ENCODE peak calls at places on chromosomes 2 and 18, in seven cellular contexts. One of them, this sample, is unnamed. For H3K27me3, the result is how much of the 10 kb centered on the place peaks cover.

GRCh38 chr2:122391726-122392125 is 636.3 kb downstream of the TSN start:
- DNase-seq in prostate gland: no peak
- DNase-seq in SK-N-SH: no peak
- DNase-seq in endothelial cell of umbilical vein: no peak
- DNase-seq in spleen: no peak
- DNase-seq in K562: no peak
- DNase-seq in HCT116: no peak
- DNase-seq in this sample: no peak

GRCh38 chr18:55839350-55839749 is 251.4 kb upstream of the TCF4 start:
- DNase-seq in prostate gland: no peak
- DNase-seq in SK-N-SH: no peak
- DNase-seq in endothelial cell of umbilical vein: no peak
- DNase-seq in spleen: no peak
- DNase-seq in K562: no peak
- DNase-seq in HCT116: no peak
- DNase-seq in this sample: no peak

GRCh38 chr2:29114841-29115609 is at the start of gene CLIP4:
- DNase-seq in prostate gland: peak
- DNase-seq in SK-N-SH: peak
- DNase-seq in endothelial cell of umbilical vein: peak
- DNase-seq in spleen: peak
- DNase-seq in K562: peak
- DNase-seq in HCT116: no peak
- DNase-seq in this sample: peak

GRCh38 chr2:136131961-136132839 is 14.3 kb upstream of the CXCR4 start:
- DNase-seq in prostate gland: no peak
- DNase-seq in SK-N-SH: no peak
- DNase-seq in endothelial cell of umbilical vein: no peak
- DNase-seq in spleen: peak
- DNase-seq in K562: no peak
- DNase-seq in HCT116: no peak
- DNase-seq in this sample: no peak

GRCh38 chr2:58664523-58665155 is 423.5 kb upstream of the FANCL start:
- DNase-seq in prostate gland: no peak
- DNase-seq in SK-N-SH: peak
- DNase-seq in endothelial cell of umbilical vein: peak
- DNase-seq in spleen: no peak
- DNase-seq in K562: no peak
- DNase-seq in HCT116: no peak
- DNase-seq in this sample: no peak

GRCh38 chr2:152506843-152507242 is 171.9 kb downstream of the FMNL2 start:
- DNase-seq in prostate gland: no peak
- DNase-seq in SK-N-SH: no peak
- DNase-seq in endothelial cell of umbilical vein: peak
- DNase-seq in spleen: no peak
- DNase-seq in K562: no peak
- DNase-seq in HCT116: no peak
- DNase-seq in this sample: no peak

GRCh38 chr2:20457027-20457426 is 10.2 kb downstream of the RHOB start:
- DNase-seq in prostate gland: no peak
- DNase-seq in SK-N-SH: no peak
- DNase-seq in endothelial cell of umbilical vein: peak
- DNase-seq in spleen: no peak
- DNase-seq in K562: no peak
- DNase-seq in HCT116: no peak
- DNase-seq in this sample: no peak

GRCh38 chr2:126448611-126449010 is 207.3 kb upstream of the GYPC start:
- DNase-seq in prostate gland: no peak
- DNase-seq in SK-N-SH: no peak
- DNase-seq in endothelial cell of umbilical vein: no peak
- DNase-seq in spleen: no peak
- DNase-seq in K562: no peak
- DNase-seq in HCT116: no peak
- DNase-seq in this sample: no peak

GRCh38 chr2:64751286-64752260 is 97.9 kb upstream of the SERTAD2 start:
- DNase-seq in prostate gland: peak
- DNase-seq in SK-N-SH: peak
- DNase-seq in endothelial cell of umbilical vein: no peak
- DNase-seq in spleen: peak
- DNase-seq in K562: peak
- DNase-seq in HCT116: peak
- DNase-seq in this sample: no peak

GRCh38 chr18:61755553-61755952 is 137.3 kb downstream of the RNF152 start:
- DNase-seq in prostate gland: no peak
- DNase-seq in SK-N-SH: no peak
- DNase-seq in endothelial cell of umbilical vein: no peak
- DNase-seq in spleen: no peak
- DNase-seq in K562: no peak
- DNase-seq in HCT116: no peak
- DNase-seq in this sample: no peak

GRCh38 chr18:79905389-79905911 is 46.0 kb downstream of the SLC66A2 start:
- DNase-seq in prostate gland: peak
- DNase-seq in SK-N-SH: no peak
- DNase-seq in endothelial cell of umbilical vein: no peak
- DNase-seq in spleen: peak
- DNase-seq in K562: no peak
- DNase-seq in HCT116: no peak
- DNase-seq in this sample: no peak

GRCh38 chr2:174334781-174335604 is at the start of gene SP9:
- DNase-seq in prostate gland: no peak
- DNase-seq in SK-N-SH: peak
- DNase-seq in endothelial cell of umbilical vein: peak
- DNase-seq in spleen: no peak
- DNase-seq in K562: peak
- DNase-seq in HCT116: no peak
- DNase-seq in this sample: no peak

GRCh38 chr2:171592026-171592555 is 69.8 kb downstream of the CYBRD1 start:
- DNase-seq in prostate gland: no peak
- DNase-seq in SK-N-SH: no peak
- DNase-seq in endothelial cell of umbilical vein: no peak
- DNase-seq in spleen: no peak
- DNase-seq in K562: no peak
- DNase-seq in HCT116: no peak
- DNase-seq in this sample: no peak

GRCh38 chr2:227007940-227008339 is 156.1 kb downstream of the COL4A4 start:
- DNase-seq in prostate gland: no peak
- DNase-seq in SK-N-SH: no peak
- DNase-seq in endothelial cell of umbilical vein: no peak
- DNase-seq in spleen: no peak
- DNase-seq in K562: no peak
- DNase-seq in HCT116: no peak
- DNase-seq in this sample: no peak

GRCh38 chr2:23541453-23542334 is 156.7 kb downstream of the KLHL29 start:
- DNase-seq in prostate gland: no peak
- DNase-seq in SK-N-SH: no peak
- DNase-seq in endothelial cell of umbilical vein: no peak
- DNase-seq in spleen: no peak
- DNase-seq in K562: no peak
- DNase-seq in HCT116: no peak
- DNase-seq in this sample: no peak

GRCh38 chr2:210859314-210859713 is 302.9 kb downstream of the CPS1 start:
- DNase-seq in prostate gland: no peak
- DNase-seq in SK-N-SH: no peak
- DNase-seq in endothelial cell of umbilical vein: no peak
- DNase-seq in spleen: no peak
- DNase-seq in K562: no peak
- DNase-seq in HCT116: no peak
- DNase-seq in this sample: no peak

GRCh38 chr18:40470753-40471152 is 1484.3 kb upstream of the PIK3C3 start:
- DNase-seq in prostate gland: no peak
- DNase-seq in SK-N-SH: no peak
- DNase-seq in endothelial cell of umbilical vein: no peak
- DNase-seq in spleen: no peak
- DNase-seq in K562: no peak
- DNase-seq in HCT116: no peak
- DNase-seq in this sample: no peak

GRCh38 chr18:6052449-6052913 is 157.2 kb upstream of the TMEM200C start:
- DNase-seq in prostate gland: no peak
- DNase-seq in SK-N-SH: no peak
- DNase-seq in endothelial cell of umbilical vein: no peak
- DNase-seq in spleen: no peak
- DNase-seq in K562: no peak
- DNase-seq in HCT116: no peak
- DNase-seq in this sample: no peak

GRCh38 chr2:104774631-104775030 is 79.3 kb upstream of the POU3F3 start:
- DNase-seq in prostate gland: no peak
- DNase-seq in SK-N-SH: no peak
- DNase-seq in endothelial cell of umbilical vein: no peak
- DNase-seq in spleen: no peak
- DNase-seq in K562: no peak
- DNase-seq in HCT116: no peak
- DNase-seq in this sample: no peak

GRCh38 chr2:159744363-159744762 is 32.1 kb downstream of the MARCHF7 start:
- DNase-seq in prostate gland: no peak
- DNase-seq in SK-N-SH: no peak
- DNase-seq in endothelial cell of umbilical vein: peak
- DNase-seq in spleen: no peak
- DNase-seq in K562: no peak
- DNase-seq in HCT116: no peak
- DNase-seq in this sample: no peak

GRCh38 chr18:62878305-62878704 is 163.0 kb downstream of the PHLPP1 start:
- DNase-seq in prostate gland: no peak
- DNase-seq in SK-N-SH: no peak
- DNase-seq in endothelial cell of umbilical vein: no peak
- DNase-seq in spleen: no peak
- DNase-seq in K562: no peak
- DNase-seq in HCT116: no peak
- DNase-seq in this sample: no peak

GRCh38 chr2:6784299-6784698 is 81.4 kb downstream of the CMPK2 start:
- DNase-seq in prostate gland: no peak
- DNase-seq in SK-N-SH: no peak
- DNase-seq in endothelial cell of umbilical vein: no peak
- DNase-seq in spleen: no peak
- DNase-seq in K562: no peak
- DNase-seq in HCT116: no peak
- DNase-seq in this sample: no peak

GRCh38 chr2:130183500-130184373 is 1.7 kb downstream of the MZT2B start:
- DNase-seq in prostate gland: no peak
- DNase-seq in SK-N-SH: peak
- DNase-seq in endothelial cell of umbilical vein: peak
- DNase-seq in spleen: peak
- DNase-seq in K562: no peak
- DNase-seq in HCT116: no peak
- DNase-seq in this sample: no peak

GRCh38 chr2:52934354-52934898 is 833.2 kb upstream of the CHAC2 start:
- DNase-seq in prostate gland: peak
- DNase-seq in SK-N-SH: no peak
- DNase-seq in endothelial cell of umbilical vein: peak
- DNase-seq in spleen: no peak
- DNase-seq in K562: no peak
- DNase-seq in HCT116: peak
- DNase-seq in this sample: peak

GRCh38 chr2:52933878-52934277 is 833.7 kb upstream of the CHAC2 start:
- DNase-seq in prostate gland: no peak
- DNase-seq in SK-N-SH: no peak
- DNase-seq in endothelial cell of umbilical vein: no peak
- DNase-seq in spleen: no peak
- DNase-seq in K562: no peak
- DNase-seq in HCT116: no peak
- DNase-seq in this sample: no peak

GRCh38 chr2:52939250-52939649 is 828.4 kb upstream of the CHAC2 start:
- DNase-seq in prostate gland: no peak
- DNase-seq in SK-N-SH: no peak
- DNase-seq in endothelial cell of umbilical vein: no peak
- DNase-seq in spleen: no peak
- DNase-seq in K562: no peak
- DNase-seq in HCT116: no peak
- DNase-seq in this sample: no peak

GRCh38 chr2:52934920-52935640 is 832.5 kb upstream of the CHAC2 start:
- DNase-seq in prostate gland: no peak
- DNase-seq in SK-N-SH: no peak
- DNase-seq in endothelial cell of umbilical vein: no peak
- DNase-seq in spleen: no peak
- DNase-seq in K562: no peak
- DNase-seq in HCT116: no peak
- DNase-seq in this sample: no peak

GRCh38 chr2:52936029-52936428 is 831.6 kb upstream of the CHAC2 start:
- DNase-seq in prostate gland: no peak
- DNase-seq in SK-N-SH: no peak
- DNase-seq in endothelial cell of umbilical vein: no peak
- DNase-seq in spleen: no peak
- DNase-seq in K562: no peak
- DNase-seq in HCT116: no peak
- DNase-seq in this sample: no peak
- TF ChIP-seq POLR2AphosphoS5 in prostate gland: no peak
- TF ChIP-seq POLR2AphosphoS5 in SK-N-SH: no peak
- TF ChIP-seq POLR2AphosphoS5 in endothelial cell of umbilical vein: no peak
- TF ChIP-seq POLR2AphosphoS5 in spleen: no peak
- TF ChIP-seq POLR2AphosphoS5 in K562: no peak
- TF ChIP-seq POLR2AphosphoS5 in HCT116: no peak
- TF ChIP-seq POLR2AphosphoS5 in this sample: no peak

GRCh38 chr2:40554665-40555294 is 102.9 kb upstream of the SLC8A1 start:
- DNase-seq in prostate gland: peak
- DNase-seq in SK-N-SH: peak
- DNase-seq in endothelial cell of umbilical vein: peak
- DNase-seq in spleen: no peak
- DNase-seq in K562: peak
- DNase-seq in HCT116: peak
- DNase-seq in this sample: peak
- H3K27me3 ChIP-seq in prostate gland: under half
- H3K27me3 ChIP-seq in SK-N-SH: under half
- H3K27me3 ChIP-seq in endothelial cell of umbilical vein: under half
- H3K27me3 ChIP-seq in spleen: under half
- H3K27me3 ChIP-seq in K562: under half
- H3K27me3 ChIP-seq in HCT116: under half
- H3K27me3 ChIP-seq in this sample: under half

GRCh38 chr18:12287131-12287681 is 20.8 kb upstream of the TUBB6 start:
- DNase-seq in prostate gland: no peak
- DNase-seq in SK-N-SH: peak
- DNase-seq in endothelial cell of umbilical vein: no peak
- DNase-seq in spleen: peak
- DNase-seq in K562: no peak
- DNase-seq in HCT116: no peak
- DNase-seq in this sample: peak
- H3K4me3 ChIP-seq in prostate gland: peak
- H3K4me3 ChIP-seq in SK-N-SH: peak
- H3K4me3 ChIP-seq in endothelial cell of umbilical vein: no peak
- H3K4me3 ChIP-seq in spleen: no peak
- H3K4me3 ChIP-seq in K562: no peak
- H3K4me3 ChIP-seq in HCT116: peak
- H3K4me3 ChIP-seq in this sample: peak

DNA sequence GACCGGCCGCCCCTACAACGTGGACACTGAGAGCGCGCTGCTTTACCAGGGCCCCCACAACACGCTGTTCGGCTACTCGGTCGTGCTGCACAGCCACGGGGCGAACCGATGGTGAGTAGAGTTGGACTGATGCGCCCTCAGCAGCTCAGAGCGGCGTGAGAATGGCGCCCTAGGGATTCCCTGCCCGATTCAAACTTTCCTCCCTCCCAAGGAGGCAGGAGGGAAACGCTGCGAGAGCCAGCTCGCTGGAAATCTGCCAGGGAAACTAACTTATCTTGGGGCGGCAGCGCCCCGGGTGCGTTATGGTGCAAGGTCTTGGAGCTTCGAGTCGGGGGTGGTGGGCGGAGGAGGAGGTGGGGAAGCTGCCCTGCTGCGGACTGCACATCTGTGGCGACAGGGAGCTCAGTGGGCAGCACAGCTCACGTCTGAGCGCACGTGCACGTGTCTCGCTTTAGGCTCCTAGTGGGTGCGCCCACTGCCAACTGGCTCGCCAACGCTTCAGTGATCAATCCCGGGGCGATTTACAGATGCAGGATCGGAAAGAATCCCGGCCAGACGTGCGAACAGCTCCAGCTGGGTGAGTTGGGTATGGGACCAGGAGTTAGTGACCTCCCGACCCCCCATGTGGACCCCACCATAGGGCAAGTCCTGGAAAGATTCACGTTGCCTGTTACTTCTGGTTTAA is 697 bp downstream of the ITGA4 start:
- DNase-seq in prostate gland: peak
- DNase-seq in SK-N-SH: peak
- DNase-seq in endothelial cell of umbilical vein: peak
- DNase-seq in spleen: peak
- DNase-seq in K562: no peak
- DNase-seq in HCT116: no peak
- DNase-seq in this sample: no peak
- TF ChIP-seq POLR2AphosphoS5 in prostate gland: no peak
- TF ChIP-seq POLR2AphosphoS5 in SK-N-SH: no peak
- TF ChIP-seq POLR2AphosphoS5 in endothelial cell of umbilical vein: no peak
- TF ChIP-seq POLR2AphosphoS5 in spleen: peak
- TF ChIP-seq POLR2AphosphoS5 in K562: no peak
- TF ChIP-seq POLR2AphosphoS5 in HCT116: no peak
- TF ChIP-seq POLR2AphosphoS5 in this sample: no peak

This sample was measured in breast epithelium.